ENCODE peak calls at places on chromosomes 13 and 19, in seven cellular contexts. One of them, this sample, is unnamed.

GRCh38 chr13:44274838-44275237 is 98.8 kb upstream of the SERP2 start:
- DNase-seq in iris pigment epithelial cell: peak
- DNase-seq in stimulated activated CD4-positive, alpha-beta T cell treated with anti-CD3 and anti-CD28 coated beads, Interleukin-15, amount 100 ng/mL, for 48 hours: no peak
- DNase-seq in activated naive CD8-positive, alpha-beta T cell treated with anti-CD3 and anti-CD28 coated beads, Interleukin-2, amount 10 ng/mL, durations not matched to agents 7 days and 5 days: no peak
- DNase-seq in kidney glomerular epithelial cell: no peak
- DNase-seq in mammary epithelial cell: no peak
- DNase-seq in C1 segment of cervical spinal cord: no peak
- DNase-seq in this sample: no peak

GRCh38 chr13:59318320-59318930 is 845.3 kb downstream of the DIAPH3 start:
- DNase-seq in C1 segment of cervical spinal cord: no peak
- DNase-seq in activated naive CD8-positive, alpha-beta T cell treated with anti-CD3 and anti-CD28 coated beads, Interleukin-2, amount 10 ng/mL, durations not matched to agents 7 days and 5 days: peak
- DNase-seq in mammary epithelial cell: peak
- DNase-seq in iris pigment epithelial cell: peak
- DNase-seq in stimulated activated CD4-positive, alpha-beta T cell treated with anti-CD3 and anti-CD28 coated beads, Interleukin-15, amount 100 ng/mL, for 48 hours: peak
- DNase-seq in kidney glomerular epithelial cell: peak
- DNase-seq in this sample: peak

GRCh38 chr19:39645800-39646411 is 9.8 kb upstream of the LGALS16 start:
- DNase-seq in mammary epithelial cell: no peak
- DNase-seq in kidney glomerular epithelial cell: peak
- DNase-seq in C1 segment of cervical spinal cord: no peak
- DNase-seq in activated naive CD8-positive, alpha-beta T cell treated with anti-CD3 and anti-CD28 coated beads, Interleukin-2, amount 10 ng/mL, durations not matched to agents 7 days and 5 days: peak
- DNase-seq in iris pigment epithelial cell: peak
- DNase-seq in stimulated activated CD4-positive, alpha-beta T cell treated with anti-CD3 and anti-CD28 coated beads, Interleukin-15, amount 100 ng/mL, for 48 hours: no peak
- DNase-seq in this sample: peak

GRCh38 chr13:39876258-39876657 is 220.8 kb downstream of the COG6 start:
- DNase-seq in iris pigment epithelial cell: peak
- DNase-seq in kidney glomerular epithelial cell: peak
- DNase-seq in stimulated activated CD4-positive, alpha-beta T cell treated with anti-CD3 and anti-CD28 coated beads, Interleukin-15, amount 100 ng/mL, for 48 hours: no peak
- DNase-seq in C1 segment of cervical spinal cord: no peak
- DNase-seq in mammary epithelial cell: peak
- DNase-seq in activated naive CD8-positive, alpha-beta T cell treated with anti-CD3 and anti-CD28 coated beads, Interleukin-2, amount 10 ng/mL, durations not matched to agents 7 days and 5 days: no peak
- DNase-seq in this sample: no peak

GRCh38 chr19:44866672-44867071 is 20.6 kb downstream of the NECTIN2 start:
- DNase-seq in stimulated activated CD4-positive, alpha-beta T cell treated with anti-CD3 and anti-CD28 coated beads, Interleukin-15, amount 100 ng/mL, for 48 hours: no peak
- DNase-seq in iris pigment epithelial cell: no peak
- DNase-seq in kidney glomerular epithelial cell: no peak
- DNase-seq in activated naive CD8-positive, alpha-beta T cell treated with anti-CD3 and anti-CD28 coated beads, Interleukin-2, amount 10 ng/mL, durations not matched to agents 7 days and 5 days: no peak
- DNase-seq in mammary epithelial cell: no peak
- DNase-seq in C1 segment of cervical spinal cord: no peak
- DNase-seq in this sample: no peak

GRCh38 chr13:29888306-29888705 is 37.9 kb upstream of the UBL3 start:
- DNase-seq in mammary epithelial cell: peak
- DNase-seq in stimulated activated CD4-positive, alpha-beta T cell treated with anti-CD3 and anti-CD28 coated beads, Interleukin-15, amount 100 ng/mL, for 48 hours: no peak
- DNase-seq in activated naive CD8-positive, alpha-beta T cell treated with anti-CD3 and anti-CD28 coated beads, Interleukin-2, amount 10 ng/mL, durations not matched to agents 7 days and 5 days: no peak
- DNase-seq in kidney glomerular epithelial cell: no peak
- DNase-seq in iris pigment epithelial cell: peak
- DNase-seq in C1 segment of cervical spinal cord: no peak
- DNase-seq in this sample: peak

GRCh38 chr13:70394149-70394548 is 285.9 kb upstream of the KLHL1 start:
- DNase-seq in iris pigment epithelial cell: no peak
- DNase-seq in kidney glomerular epithelial cell: no peak
- DNase-seq in activated naive CD8-positive, alpha-beta T cell treated with anti-CD3 and anti-CD28 coated beads, Interleukin-2, amount 10 ng/mL, durations not matched to agents 7 days and 5 days: no peak
- DNase-seq in C1 segment of cervical spinal cord: no peak
- DNase-seq in mammary epithelial cell: no peak
- DNase-seq in stimulated activated CD4-positive, alpha-beta T cell treated with anti-CD3 and anti-CD28 coated beads, Interleukin-15, amount 100 ng/mL, for 48 hours: no peak
- DNase-seq in this sample: no peak

GRCh38 chr19:13727798-13728197 is 36.5 kb upstream of the MRI1 start:
- DNase-seq in iris pigment epithelial cell: peak
- DNase-seq in C1 segment of cervical spinal cord: no peak
- DNase-seq in activated naive CD8-positive, alpha-beta T cell treated with anti-CD3 and anti-CD28 coated beads, Interleukin-2, amount 10 ng/mL, durations not matched to agents 7 days and 5 days: no peak
- DNase-seq in kidney glomerular epithelial cell: no peak
- DNase-seq in mammary epithelial cell: no peak
- DNase-seq in stimulated activated CD4-positive, alpha-beta T cell treated with anti-CD3 and anti-CD28 coated beads, Interleukin-15, amount 100 ng/mL, for 48 hours: no peak
- DNase-seq in this sample: no peak

GRCh38 chr13:59269476-59269875 is 894.3 kb downstream of the DIAPH3 start:
- DNase-seq in iris pigment epithelial cell: peak
- DNase-seq in mammary epithelial cell: peak
- DNase-seq in kidney glomerular epithelial cell: peak
- DNase-seq in C1 segment of cervical spinal cord: no peak
- DNase-seq in stimulated activated CD4-positive, alpha-beta T cell treated with anti-CD3 and anti-CD28 coated beads, Interleukin-15, amount 100 ng/mL, for 48 hours: no peak
- DNase-seq in activated naive CD8-positive, alpha-beta T cell treated with anti-CD3 and anti-CD28 coated beads, Interleukin-2, amount 10 ng/mL, durations not matched to agents 7 days and 5 days: no peak
- DNase-seq in this sample: peak

GRCh38 chr13:78603240-78603947 is at the start of gene POU4F1:
- DNase-seq in iris pigment epithelial cell: peak
- DNase-seq in stimulated activated CD4-positive, alpha-beta T cell treated with anti-CD3 and anti-CD28 coated beads, Interleukin-15, amount 100 ng/mL, for 48 hours: peak
- DNase-seq in kidney glomerular epithelial cell: no peak
- DNase-seq in activated naive CD8-positive, alpha-beta T cell treated with anti-CD3 and anti-CD28 coated beads, Interleukin-2, amount 10 ng/mL, durations not matched to agents 7 days and 5 days: peak
- DNase-seq in C1 segment of cervical spinal cord: no peak
- DNase-seq in mammary epithelial cell: peak
- DNase-seq in this sample: peak

GRCh38 chr13:80577951-80578670 is 237.2 kb upstream of the SPRY2 start:
- DNase-seq in kidney glomerular epithelial cell: no peak
- DNase-seq in activated naive CD8-positive, alpha-beta T cell treated with anti-CD3 and anti-CD28 coated beads, Interleukin-2, amount 10 ng/mL, durations not matched to agents 7 days and 5 days: no peak
- DNase-seq in stimulated activated CD4-positive, alpha-beta T cell treated with anti-CD3 and anti-CD28 coated beads, Interleukin-15, amount 100 ng/mL, for 48 hours: no peak
- DNase-seq in mammary epithelial cell: no peak
- DNase-seq in C1 segment of cervical spinal cord: no peak
- DNase-seq in iris pigment epithelial cell: no peak
- DNase-seq in this sample: no peak

GRCh38 chr19:28137772-28138171 is 1075.2 kb downstream of the UQCRFS1 start:
- DNase-seq in stimulated activated CD4-positive, alpha-beta T cell treated with anti-CD3 and anti-CD28 coated beads, Interleukin-15, amount 100 ng/mL, for 48 hours: no peak
- DNase-seq in mammary epithelial cell: no peak
- DNase-seq in iris pigment epithelial cell: no peak
- DNase-seq in activated naive CD8-positive, alpha-beta T cell treated with anti-CD3 and anti-CD28 coated beads, Interleukin-2, amount 10 ng/mL, durations not matched to agents 7 days and 5 days: no peak
- DNase-seq in kidney glomerular epithelial cell: no peak
- DNase-seq in C1 segment of cervical spinal cord: no peak
- DNase-seq in this sample: no peak

GRCh38 chr13:100298691-100299090 is 209.8 kb downstream of the PCCA start:
- DNase-seq in mammary epithelial cell: no peak
- DNase-seq in stimulated activated CD4-positive, alpha-beta T cell treated with anti-CD3 and anti-CD28 coated beads, Interleukin-15, amount 100 ng/mL, for 48 hours: no peak
- DNase-seq in kidney glomerular epithelial cell: no peak
- DNase-seq in iris pigment epithelial cell: peak
- DNase-seq in activated naive CD8-positive, alpha-beta T cell treated with anti-CD3 and anti-CD28 coated beads, Interleukin-2, amount 10 ng/mL, durations not matched to agents 7 days and 5 days: no peak
- DNase-seq in C1 segment of cervical spinal cord: no peak
- DNase-seq in this sample: no peak

GRCh38 chr13:75761373-75761772 is 125.2 kb downstream of the LMO7 start:
- DNase-seq in stimulated activated CD4-positive, alpha-beta T cell treated with anti-CD3 and anti-CD28 coated beads, Interleukin-15, amount 100 ng/mL, for 48 hours: no peak
- DNase-seq in C1 segment of cervical spinal cord: no peak
- DNase-seq in mammary epithelial cell: no peak
- DNase-seq in iris pigment epithelial cell: no peak
- DNase-seq in kidney glomerular epithelial cell: no peak
- DNase-seq in activated naive CD8-positive, alpha-beta T cell treated with anti-CD3 and anti-CD28 coated beads, Interleukin-2, amount 10 ng/mL, durations not matched to agents 7 days and 5 days: no peak
- DNase-seq in this sample: no peak

GRCh38 chr13:113991191-113991669 is 17.4 kb upstream of the C13orf46 start:
- DNase-seq in kidney glomerular epithelial cell: no peak
- DNase-seq in stimulated activated CD4-positive, alpha-beta T cell treated with anti-CD3 and anti-CD28 coated beads, Interleukin-15, amount 100 ng/mL, for 48 hours: no peak
- DNase-seq in C1 segment of cervical spinal cord: no peak
- DNase-seq in iris pigment epithelial cell: no peak
- DNase-seq in mammary epithelial cell: no peak
- DNase-seq in activated naive CD8-positive, alpha-beta T cell treated with anti-CD3 and anti-CD28 coated beads, Interleukin-2, amount 10 ng/mL, durations not matched to agents 7 days and 5 days: no peak
- DNase-seq in this sample: no peak

GRCh38 chr19:55354698-55355212 is at the start of gene COX6B2:
- DNase-seq in activated naive CD8-positive, alpha-beta T cell treated with anti-CD3 and anti-CD28 coated beads, Interleukin-2, amount 10 ng/mL, durations not matched to agents 7 days and 5 days: no peak
- DNase-seq in kidney glomerular epithelial cell: no peak
- DNase-seq in stimulated activated CD4-positive, alpha-beta T cell treated with anti-CD3 and anti-CD28 coated beads, Interleukin-15, amount 100 ng/mL, for 48 hours: no peak
- DNase-seq in iris pigment epithelial cell: no peak
- DNase-seq in mammary epithelial cell: no peak
- DNase-seq in C1 segment of cervical spinal cord: no peak
- DNase-seq in this sample: no peak

GRCh38 chr19:30003862-30004261 is 61.8 kb downstream of the URI1 start:
- DNase-seq in stimulated activated CD4-positive, alpha-beta T cell treated with anti-CD3 and anti-CD28 coated beads, Interleukin-15, amount 100 ng/mL, for 48 hours: no peak
- DNase-seq in activated naive CD8-positive, alpha-beta T cell treated with anti-CD3 and anti-CD28 coated beads, Interleukin-2, amount 10 ng/mL, durations not matched to agents 7 days and 5 days: no peak
- DNase-seq in kidney glomerular epithelial cell: peak
- DNase-seq in C1 segment of cervical spinal cord: no peak
- DNase-seq in mammary epithelial cell: no peak
- DNase-seq in iris pigment epithelial cell: peak
- DNase-seq in this sample: no peak

GRCh38 chr13:75838366-75839017 is 202.4 kb downstream of the LMO7 start:
- DNase-seq in stimulated activated CD4-positive, alpha-beta T cell treated with anti-CD3 and anti-CD28 coated beads, Interleukin-15, amount 100 ng/mL, for 48 hours: no peak
- DNase-seq in kidney glomerular epithelial cell: no peak
- DNase-seq in activated naive CD8-positive, alpha-beta T cell treated with anti-CD3 and anti-CD28 coated beads, Interleukin-2, amount 10 ng/mL, durations not matched to agents 7 days and 5 days: no peak
- DNase-seq in mammary epithelial cell: no peak
- DNase-seq in iris pigment epithelial cell: no peak
- DNase-seq in C1 segment of cervical spinal cord: no peak
- DNase-seq in this sample: no peak

GRCh38 chr19:45761714-45762113 is 7.3 kb downstream of the SIX5 start:
- DNase-seq in stimulated activated CD4-positive, alpha-beta T cell treated with anti-CD3 and anti-CD28 coated beads, Interleukin-15, amount 100 ng/mL, for 48 hours: no peak
- DNase-seq in kidney glomerular epithelial cell: no peak
- DNase-seq in iris pigment epithelial cell: no peak
- DNase-seq in activated naive CD8-positive, alpha-beta T cell treated with anti-CD3 and anti-CD28 coated beads, Interleukin-2, amount 10 ng/mL, durations not matched to agents 7 days and 5 days: no peak
- DNase-seq in mammary epithelial cell: no peak
- DNase-seq in C1 segment of cervical spinal cord: no peak
- DNase-seq in this sample: no peak

This sample was measured in trophoblast cell.